ENCODE peak calls at places on chromosomes 3 and 15, in five cellular contexts. V is fibroblast of lung, C is BJ, B is activated B cell treated with CpG ODN at 0.5 μM for 24 hours, E is HFFc6. W is an unnamed sample.

GRCh38 chr15:50163719-50164410 is 18.1 kb upstream of the SLC27A2 start:
- DNase-seq in V (no peak), B (no peak), C (no peak), E (no peak), W (no peak)

GRCh38 chr15:41125063-41125669 is 9.1 kb upstream of the INO80 start:
- DNase-seq in B (no peak), C (no peak), E (no peak), V (no peak), W (no peak)

GRCh38 chr15:58095415-58095814 is 29.9 kb upstream of the ALDH1A2 start:
- DNase-seq in V (no peak), E (no peak), C (no peak), B (no peak), W (no peak)

GRCh38 chr3:3443482-3443881 is 264.0 kb upstream of the CRBN start:
- DNase-seq in B (no peak), E (no peak), V (no peak), C (no peak), W (no peak)

GRCh38 chr3:184765730-184766074 is 46.3 kb upstream of the VPS8 start:
- DNase-seq in B (no peak), E (no peak), V (no peak), C (no peak), W (no peak)

GRCh38 chr3:133662256-133662773 is 574 bp upstream of the TOPBP1 start:
- DNase-seq in C (no peak), B (no peak), V (peak; percentile 17), E (peak; percentile 35), W (peak; percentile 21)

GRCh38 chr3:176994876-176995781 is 202.2 kb downstream of the TBL1XR1 start:
- DNase-seq in B (no peak), C (no peak), E (no peak), V (no peak), W (no peak)

GRCh38 chr3:167228135-167228534 is 152.0 kb downstream of the ZBBX start:
- DNase-seq in V (peak; percentile 25), B (no peak), C (no peak), E (no peak), W (no peak)

GRCh38 chr3:194617827-194618226 is 15.4 kb downstream of the TMEM44 start:
- DNase-seq in E (no peak), B (no peak), V (peak; percentile 8), C (no peak), W (no peak)

GRCh38 chr3:111373861-111374260 is 168.1 kb upstream of the CD96 start:
- DNase-seq in V (no peak), C (no peak), B (no peak), E (peak; percentile 52), W (no peak)

GRCh38 chr3:102165367-102165766 is 269.4 kb upstream of the ZPLD1 start:
- DNase-seq in B (no peak), E (peak; percentile 89), C (peak; percentile 74), V (peak; percentile 67), W (no peak)

GRCh38 chr15:36894062-36894461 is 206.3 kb downstream of the MEIS2 start:
- DNase-seq in C (no peak), V (no peak), B (no peak), E (no peak), W (no peak)

GRCh38 chr15:25839638-25840156 is 23.4 kb downstream of the ATP10A start:
- DNase-seq in V (no peak), E (no peak), C (no peak), B (no peak), W (no peak)

GRCh38 chr15:66698318-66698961 is 3.6 kb upstream of the SMAD6 start:
- DNase-seq in C (no peak), E (peak; percentile 57), B (no peak), V (peak; percentile 74), W (peak; percentile 72)

DNA sequence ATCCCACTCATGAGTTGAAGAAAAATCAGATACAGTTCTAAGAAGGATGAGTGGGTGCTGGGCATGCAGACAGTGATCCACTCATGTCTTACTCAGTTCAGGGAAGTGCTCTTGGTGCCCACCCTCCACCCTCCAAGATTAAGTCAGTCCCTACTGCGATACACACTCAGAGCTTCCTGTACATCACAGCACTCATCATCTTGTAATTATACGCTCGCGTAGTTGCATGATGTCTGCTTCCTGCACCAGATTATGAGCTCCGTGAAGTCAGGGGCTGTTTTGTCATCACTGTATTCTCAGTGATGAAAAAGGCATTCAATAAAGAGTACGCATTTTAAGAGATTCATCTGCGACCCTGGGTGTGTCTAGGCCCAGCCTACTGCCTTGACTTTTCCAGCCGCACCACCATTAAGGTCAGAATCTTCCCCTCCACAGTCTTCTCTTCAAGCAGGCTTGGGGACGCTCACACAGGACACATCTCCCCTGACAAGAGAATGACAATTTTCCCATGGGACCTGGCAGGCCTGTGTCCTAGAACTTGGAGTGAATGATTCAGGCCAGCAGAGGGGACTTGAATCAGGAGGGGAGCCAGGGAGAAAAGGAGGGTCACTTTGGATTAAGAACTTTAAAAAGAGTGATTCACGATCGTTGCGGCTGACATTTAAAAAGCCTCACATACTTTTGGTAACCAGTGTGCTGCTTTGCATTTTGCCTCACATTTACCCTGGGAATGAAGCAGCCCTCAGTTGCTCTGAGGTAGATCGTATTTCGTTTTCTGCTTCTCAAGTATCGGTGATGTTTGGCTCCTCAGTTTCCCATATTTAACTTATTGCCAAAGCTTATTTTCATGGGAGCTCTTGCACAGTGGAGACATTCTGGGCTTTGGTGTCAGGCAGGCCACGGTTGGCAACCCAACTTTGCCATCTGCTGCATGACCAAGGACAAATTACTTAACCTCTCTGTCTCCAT is 7.9 kb upstream of the PDE8A start:
- DNase-seq in V (no peak), B (no peak), E (no peak), C (no peak), W (no peak)
- TF ChIP-seq CTCF in V (no peak), B (no peak), E (no peak), C (no peak), W (no peak)

GRCh38 chr3:165075695-165076094 is 2.6 kb downstream of the SI start:
- DNase-seq in C (no peak), B (no peak), E (no peak), V (no peak), W (no peak)

GRCh38 chr3:165070682-165071081 is 7.6 kb downstream of the SI start:
- DNase-seq in B (no peak), E (no peak), V (no peak), C (no peak), W (no peak)
- TF ChIP-seq CTCF in B (no peak), E (no peak), V (no peak), C (no peak), W (no peak)

DNA sequence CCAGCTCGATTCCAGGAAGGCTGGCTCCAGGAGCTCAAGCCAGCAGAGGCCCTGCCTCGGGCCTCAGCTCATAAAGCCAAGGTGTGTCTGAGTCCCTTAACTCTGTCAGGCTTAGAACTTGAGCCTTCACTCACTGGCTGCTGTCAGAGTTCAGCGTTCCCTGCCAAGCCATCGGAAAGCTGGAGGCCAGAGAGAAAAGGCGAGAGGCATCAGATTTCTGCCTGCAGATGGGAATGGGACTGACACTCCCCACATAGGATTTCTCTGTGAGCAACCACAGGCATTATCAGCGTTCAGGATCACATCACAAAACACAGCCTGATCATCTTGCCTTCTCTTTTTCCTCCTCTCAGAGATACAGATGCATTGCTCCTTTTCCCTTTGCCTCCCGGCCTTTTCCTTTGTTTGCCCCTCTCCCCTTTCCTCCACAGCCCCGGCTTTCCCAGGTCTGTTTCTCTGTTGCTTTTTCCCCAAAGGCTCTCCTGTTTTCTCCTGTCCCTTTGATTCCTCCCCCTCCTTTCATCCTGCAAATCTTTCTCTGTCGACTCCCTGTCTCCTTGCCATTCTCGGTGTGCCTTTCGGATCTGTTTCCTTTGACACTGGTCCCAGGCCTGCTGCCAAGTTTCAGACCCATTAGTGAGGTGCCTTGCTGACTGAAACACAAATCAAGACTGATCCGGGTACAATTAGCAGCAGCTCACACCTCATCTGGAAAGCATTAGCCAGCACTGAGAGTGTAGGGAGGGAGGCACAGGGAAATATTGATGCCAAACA is 44.5 kb upstream of the BOC start:
- DNase-seq in C (peak; percentile 78), V (peak; percentile 73), B (no peak), E (peak; percentile 69), W (peak; percentile 61)
- TF ChIP-seq CTCF in C (no peak), V (no peak), B (no peak), E (no peak), W (no peak)

GRCh38 chr15:59104602-59104911 is 389 bp upstream of the CCNB2 start:
- DNase-seq in C (no peak), B (no peak), E (no peak), V (no peak), W (no peak)

GRCh38 chr15:59104912-59105732 is at the start of gene CCNB2:
- DNase-seq in B (peak; percentile 64), E (peak; percentile 94), C (peak; percentile 69), V (peak; percentile 95), W (peak; percentile 94)

GRCh38 chr15:59111267-59111666 is 6.3 kb downstream of the CCNB2 start:
- DNase-seq in V (no peak), C (no peak), B (no peak), E (no peak), W (no peak)

GRCh38 chr15:59105839-59106238 is 893 bp downstream of the CCNB2 start:
- DNase-seq in C (no peak), V (no peak), B (no peak), E (no peak), W (no peak)
- TF ChIP-seq CTCF in C (peak; percentile 16), V (no peak), B (no peak), E (no peak), W (peak; percentile 17)

GRCh38 chr3:150583028-150583427 is 20.1 kb upstream of the SELENOT start:
- DNase-seq in B (no peak), C (no peak), V (no peak), E (no peak), W (no peak)

GRCh38 chr3:150582620-150583019 is 20.5 kb upstream of the SELENOT start:
- DNase-seq in E (no peak), B (no peak), C (no peak), V (no peak), W (no peak)

GRCh38 chr3:150581174-150581573 is 21.9 kb upstream of the SELENOT start:
- DNase-seq in B (no peak), C (no peak), E (no peak), V (no peak), W (no peak)

DNA sequence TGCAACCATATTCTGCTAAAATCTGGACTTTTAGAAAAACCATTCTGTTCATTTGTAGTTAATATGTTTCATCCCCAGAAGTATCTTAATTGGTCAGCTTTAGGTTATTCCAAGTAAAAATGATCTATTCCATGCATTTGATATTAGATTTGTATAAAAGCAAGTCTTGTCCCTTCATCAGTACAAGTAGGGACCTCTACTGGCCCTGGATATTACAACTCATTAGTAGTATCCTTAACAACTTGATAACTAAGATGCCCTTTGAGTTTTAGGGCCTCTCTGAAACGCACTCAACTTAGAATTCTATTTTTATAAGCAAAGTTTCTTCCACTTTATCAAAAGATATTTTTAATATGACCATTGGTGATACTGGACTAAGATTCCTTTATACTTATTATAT is 25.3 kb upstream of the SELENOT start:
- DNase-seq in E (no peak), C (no peak), B (no peak), V (peak; percentile 20), W (no peak)
- TF ChIP-seq CTCF in E (peak; percentile 27), C (no peak), B (no peak), V (no peak), W (peak; percentile 14)